ENCODE peak calls at places on chromosome 4, in ten cellular contexts. R, O, X, U, Q, A, G, E, Z and S are unnamed samples.

GRCh38 chr4:89072921-89073320 is 15.9 kb upstream of the FAM13A start:
- DNase-seq in R (no peak), O (no peak), A (no peak), Z (no peak), U (no peak), G (no peak), X (no peak), Q (no peak), E (no peak), S (no peak)

GRCh38 chr4:82473621-82474164 is 43.3 kb downstream of the ENOPH1 start:
- DNase-seq in X (no peak), R (no peak), O (peak), G (no peak), Q (no peak), Z (no peak), A (no peak), U (no peak), E (no peak), S (no peak)

GRCh38 chr4:113919611-113920010 is 59.8 kb downstream of the ARSJ start:
- DNase-seq in O (no peak), X (no peak), Z (no peak), R (no peak), E (no peak), A (no peak), U (no peak), G (no peak), Q (no peak), S (no peak)

GRCh38 chr4:30763337-30763736 is 43.2 kb downstream of the PCDH7 start:
- DNase-seq in E (no peak), Q (no peak), Z (no peak), O (no peak), R (no peak), G (no peak), A (no peak), U (no peak), X (no peak), S (no peak)

GRCh38 chr4:53899544-53900274 is 164.7 kb downstream of the CHIC2 start:
- DNase-seq in U (peak), Z (no peak), O (peak), A (no peak), Q (no peak), X (no peak), G (no peak), R (no peak), E (no peak), S (no peak)

GRCh38 chr4:105196523-105197145 is 50.0 kb downstream of the TET2 start:
- DNase-seq in X (no peak), Q (no peak), Z (peak), U (peak), R (no peak), E (no peak), A (no peak), O (no peak), G (no peak), S (no peak)

GRCh38 chr4:158444621-158445020 is 77.1 kb upstream of the RXFP1 start:
- DNase-seq in O (no peak), A (no peak), U (no peak), Z (no peak), G (no peak), X (no peak), Q (no peak), R (no peak), E (no peak), S (no peak)

GRCh38 chr4:125983168-125983567 is 668.4 kb downstream of the FAT4 start:
- DNase-seq in E (no peak), X (no peak), R (no peak), G (no peak), Z (no peak), Q (no peak), A (no peak), U (no peak), O (no peak), S (no peak)

GRCh38 chr4:103449285-103449684 is 251.1 kb upstream of the CENPE start:
- DNase-seq in G (no peak), U (no peak), O (no peak), E (no peak), Z (no peak), R (no peak), X (no peak), A (no peak), Q (no peak), S (no peak)

GRCh38 chr4:1296324-1297022 is 6.8 kb downstream of the MAEA start:
- DNase-seq in E (no peak), G (no peak), Z (no peak), R (peak), O (no peak), X (no peak), U (no peak), A (no peak), Q (no peak), S (no peak)

GRCh38 chr4:86898562-86898961 is 6.3 kb upstream of the C4orf36 start:
- DNase-seq in R (no peak), U (peak), E (no peak), O (no peak), X (no peak), Q (no peak), A (no peak), G (no peak), Z (no peak), S (no peak)

GRCh38 chr4:87856816-87857215 is 24.0 kb downstream of the MEPE start:
- DNase-seq in G (no peak), A (no peak), Z (no peak), E (no peak), R (no peak), X (no peak), O (no peak), Q (no peak), U (no peak), S (no peak)

GRCh38 chr4:185286571-185286970 is 77.2 kb downstream of the SNX25 start:
- DNase-seq in G (no peak), Q (no peak), U (no peak), X (no peak), Z (no peak), A (no peak), O (no peak), R (no peak), E (no peak), S (no peak)

GRCh38 chr4:6560416-6561172 is 14.4 kb upstream of the MAN2B2 start:
- DNase-seq in G (no peak), X (no peak), R (no peak), E (no peak), Z (no peak), O (no peak), U (no peak), Q (no peak), A (no peak), S (no peak)

GRCh38 chr4:5693871-5694270 is 14.5 kb downstream of the EVC2 start:
- DNase-seq in Z (no peak), O (no peak), U (no peak), E (no peak), X (no peak), R (no peak), Q (no peak), A (no peak), G (no peak), S (no peak)

GRCh38 chr4:110622841-110623709 is at the start of gene PITX2:
- DNase-seq in Z (peak), E (peak), U (peak), G (peak), O (no peak), A (peak), R (peak), X (peak), Q (peak), S (peak)

GRCh38 chr4:6926081-6926480 is 16.5 kb downstream of the TBC1D14 start:
- DNase-seq in R (no peak), E (no peak), U (no peak), O (no peak), Q (no peak), G (no peak), Z (no peak), X (no peak), A (no peak), S (no peak)

GRCh38 chr4:87322754-87323153 is at the start of gene HSD17B13:
- DNase-seq in Z (no peak), Q (no peak), U (no peak), O (no peak), G (no peak), R (no peak), X (no peak), E (no peak), A (no peak), S (no peak)

GRCh38 chr4:156293657-156294297 is 340.1 kb upstream of the CTSO start:
- DNase-seq in X (no peak), G (no peak), Q (no peak), R (no peak), O (no peak), U (peak), A (no peak), E (no peak), Z (no peak), S (no peak)

GRCh38 chr4:40763228-40763716 is 13.5 kb downstream of the NSUN7 start:
- DNase-seq in G (no peak), U (peak), O (no peak), X (no peak), Q (no peak), R (no peak), E (no peak), Z (peak), A (no peak), S (no peak)

GRCh38 chr4:137510866-137511265 is 21.4 kb downstream of the PCDH18 start:
- DNase-seq in O (no peak), G (no peak), E (no peak), Q (no peak), R (no peak), A (no peak), U (peak), Z (no peak), X (no peak), S (no peak)

GRCh38 chr4:56656346-56656643 is 24.8 kb downstream of the HOPX start:
- DNase-seq in G (no peak), U (no peak), X (peak), R (no peak), Q (no peak), A (peak), Z (peak), E (peak), O (no peak), S (peak)
- TF ChIP-seq CTCF in G (peak), U (no peak), X (no peak), R (no peak), Q (no peak), A (no peak), Z (no peak), E (no peak), O (no peak), S (peak)

GRCh38 chr4:84393193-84393592 is 105.9 kb downstream of the NKX6-1 start:
- DNase-seq in O (no peak), G (no peak), E (no peak), X (no peak), Z (no peak), A (no peak), U (no peak), R (no peak), Q (no peak), S (no peak)

GRCh38 chr4:84384801-84385582 is 114.1 kb downstream of the NKX6-1 start:
- DNase-seq in A (no peak), Q (no peak), U (no peak), X (no peak), R (no peak), O (no peak), G (no peak), Z (no peak), E (no peak), S (no peak)

GRCh38 chr4:84394386-84394785 is 104.7 kb downstream of the NKX6-1 start:
- DNase-seq in Q (no peak), G (no peak), Z (no peak), X (no peak), U (no peak), O (no peak), R (no peak), A (no peak), E (no peak), S (no peak)

DNA sequence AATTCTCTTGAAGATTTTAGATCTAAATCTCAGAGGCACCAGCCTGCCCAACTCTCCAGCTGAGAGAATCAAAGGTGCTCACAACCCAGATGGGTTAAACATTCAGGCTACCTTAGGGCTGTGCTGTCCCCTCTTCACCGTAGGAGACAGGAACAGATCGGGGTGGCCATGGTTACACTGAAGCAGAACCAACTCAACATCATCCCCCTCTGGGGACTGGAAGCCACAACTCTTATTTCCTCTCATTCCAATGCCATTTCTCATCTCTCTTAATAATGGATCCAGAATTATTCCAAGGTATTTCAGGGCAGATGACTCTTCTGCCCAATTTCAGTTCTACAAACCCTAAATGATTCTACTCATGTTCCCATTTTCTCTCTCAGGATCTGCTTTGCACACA is 109.7 kb downstream of the NKX6-1 start:
- DNase-seq in X (no peak), G (no peak), Q (no peak), R (no peak), U (no peak), O (no peak), A (no peak), Z (no peak), E (no peak), S (no peak)
- TF ChIP-seq CTCF in X (no peak), G (no peak), Q (no peak), R (no peak), U (no peak), O (no peak), A (no peak), Z (no peak), E (no peak), S (no peak)

GRCh38 chr4:97984545-97985131 is 158.6 kb downstream of the STPG2 start:
- DNase-seq in E (peak), U (no peak), O (no peak), G (no peak), R (no peak), A (peak), Z (peak), X (peak), Q (no peak), S (no peak)
- TF ChIP-seq CTCF in E (peak), U (peak), O (no peak), G (peak), R (no peak), A (peak), Z (peak), X (peak), Q (no peak), S (peak)

GRCh38 chr4:172830295-172830764 is 338.3 kb upstream of the GALNT7 start:
- DNase-seq in R (no peak), O (no peak), U (peak), Z (peak), Q (no peak), A (no peak), X (no peak), G (no peak), E (no peak), S (no peak)
- TF ChIP-seq CTCF in R (no peak), O (peak), U (peak), Z (peak), Q (no peak), A (peak), X (peak), G (peak), E (peak), S (peak)

GRCh38 chr4:154473497-154473896 is 18.1 kb downstream of the DCHS2 start:
- DNase-seq in R (no peak), A (no peak), X (no peak), U (no peak), E (no peak), G (no peak), Q (no peak), O (no peak), Z (no peak), S (no peak)

GRCh38 chr4:154471924-154472323 is 19.7 kb downstream of the DCHS2 start:
- DNase-seq in R (peak), A (no peak), X (no peak), E (no peak), O (no peak), G (no peak), U (no peak), Z (no peak), Q (no peak), S (no peak)

GRCh38 chr4:154475800-154476199 is 15.8 kb downstream of the DCHS2 start:
- DNase-seq in Q (no peak), Z (no peak), G (no peak), R (no peak), X (no peak), O (no peak), U (no peak), A (no peak), E (no peak), S (no peak)

GRCh38 chr4:154471032-154471431 is 20.6 kb downstream of the DCHS2 start:
- DNase-seq in X (no peak), Q (no peak), U (no peak), E (no peak), O (no peak), G (no peak), R (no peak), A (no peak), Z (no peak), S (no peak)

DNA sequence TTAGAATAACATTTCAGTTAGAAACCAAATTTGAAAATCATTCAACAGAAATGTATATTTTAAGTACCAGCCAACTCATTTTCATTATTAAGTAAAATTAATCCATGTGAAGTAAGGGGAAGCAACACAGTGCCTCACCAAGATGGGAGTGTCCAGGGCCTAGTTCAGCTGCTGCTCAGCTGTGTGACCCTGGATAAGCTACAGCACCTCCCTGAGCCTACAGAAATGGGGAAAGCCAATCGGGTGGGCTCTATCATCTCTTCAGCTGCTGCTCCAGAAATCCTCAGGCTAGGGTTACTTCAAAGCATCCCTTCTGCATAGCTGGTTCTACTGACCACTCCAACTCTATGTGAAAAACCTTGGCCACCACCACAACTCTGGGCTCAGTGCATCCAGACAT is 18.7 kb downstream of the DCHS2 start:
- DNase-seq in G (no peak), R (no peak), U (no peak), E (no peak), A (no peak), X (no peak), Z (no peak), O (no peak), Q (no peak), S (no peak)
- TF ChIP-seq CTCF in G (no peak), R (no peak), U (no peak), E (no peak), A (no peak), X (no peak), Z (no peak), O (no peak), Q (no peak), S (no peak)

GRCh38 chr4:26081795-26082498 is 167.9 kb downstream of the SMIM20 start:
- DNase-seq in R (no peak), E (no peak), G (no peak), Z (peak), Q (no peak), X (no peak), U (peak), A (no peak), O (no peak), S (no peak)

GRCh38 chr4:26083987-26084386 is 170.0 kb downstream of the SMIM20 start:
- DNase-seq in O (no peak), R (peak), X (no peak), Z (peak), G (no peak), U (peak), A (no peak), Q (no peak), E (no peak), S (no peak)

GRCh38 chr4:26082565-26082964 is 168.5 kb downstream of the SMIM20 start:
- DNase-seq in A (no peak), U (no peak), G (no peak), X (no peak), Q (no peak), E (no peak), Z (no peak), R (no peak), O (no peak), S (no peak)

GRCh38 chr4:26077840-26078239 is 163.8 kb downstream of the SMIM20 start:
- DNase-seq in R (no peak), U (no peak), G (no peak), X (no peak), Z (no peak), O (no peak), E (no peak), Q (no peak), A (no peak), S (no peak)

GRCh38 chr4:26080876-26081628 is 167.0 kb downstream of the SMIM20 start:
- DNase-seq in O (no peak), E (no peak), Z (peak), U (no peak), R (no peak), Q (no peak), X (no peak), A (no peak), G (no peak), S (no peak)
- TF ChIP-seq CTCF in O (no peak), E (no peak), Z (no peak), U (no peak), R (no peak), Q (no peak), X (no peak), A (no peak), G (no peak), S (no peak)

GRCh38 chr4:121150003-121150402 is 14.1 kb downstream of the TNIP3 start:
- DNase-seq in O (no peak), X (no peak), U (no peak), G (no peak), Z (no peak), R (no peak), A (no peak), Q (no peak), E (no peak), S (no peak)
- TF ChIP-seq CTCF in O (no peak), X (no peak), U (no peak), G (no peak), Z (no peak), R (no peak), A (no peak), Q (no peak), E (no peak), S (no peak)

GRCh38 chr4:117429506-117429905 is 344.1 kb upstream of the TRAM1L1 start:
- DNase-seq in E (no peak), Z (no peak), A (no peak), O (no peak), Q (no peak), X (no peak), G (no peak), R (no peak), U (no peak), S (no peak)

GRCh38 chr4:117434424-117434823 is 349.0 kb upstream of the TRAM1L1 start:
- DNase-seq in A (no peak), X (no peak), E (no peak), U (no peak), R (no peak), Z (no peak), O (no peak), Q (no peak), G (no peak), S (no peak)

GRCh38 chr4:117429061-117429460 is 343.7 kb upstream of the TRAM1L1 start:
- DNase-seq in R (no peak), U (no peak), A (no peak), X (no peak), E (peak), Z (peak), O (no peak), G (no peak), Q (no peak), S (no peak)
- TF ChIP-seq CTCF in R (no peak), U (no peak), A (peak), X (no peak), E (no peak), Z (peak), O (no peak), G (no peak), Q (no peak), S (no peak)